ENCODE peak calls at places on chromosomes 1 and 21, in seven cellular contexts. R, J, H, V, X, F and Z are unnamed samples.
A peak's percentile ranks its signal among the peaks of the same experiment; 100 is the strongest.

GRCh38 chr1:87473203-87473661 is 144.6 kb downstream of the LMO4 start:
- DNase-seq in R (no peak), J (peak; percentile 17), H (no peak), V (no peak), X (no peak), F (no peak), Z (no peak)

GRCh38 chr1:206029484-206029883 is 5.8 kb upstream of the CTSE start:
- DNase-seq in R (no peak), J (no peak), H (no peak), V (no peak), X (peak; percentile 20), F (no peak), Z (no peak)

GRCh38 chr1:223628233-223628632 is 37.3 kb downstream of the CAPN8 start:
- DNase-seq in R (peak; percentile 54), J (no peak), H (peak; percentile 65), V (no peak), X (peak; percentile 76), F (peak; percentile 82), Z (no peak)

GRCh38 chr1:111801071-111801850 is 45.6 kb downstream of the DDX20 start:
- DNase-seq in R (no peak), J (no peak), H (peak; percentile 29), V (no peak), X (no peak), F (peak; percentile 35), Z (no peak)

GRCh38 chr1:52659851-52660596 is 27.1 kb downstream of the SHISAL2A start:
- DNase-seq in R (no peak), J (no peak), H (no peak), V (no peak), X (no peak), F (no peak), Z (no peak)

GRCh38 chr1:228513244-228513900 is 26.2 kb downstream of the RNF187 start:
- DNase-seq in R (no peak), J (no peak), H (no peak), V (no peak), X (no peak), F (peak; percentile 98), Z (no peak)

GRCh38 chr21:45417256-45417950 is 12.4 kb downstream of the COL18A1 start:
- DNase-seq in R (no peak), J (no peak), H (no peak), V (no peak), X (no peak), F (no peak), Z (no peak)

GRCh38 chr1:230831706-230832105 is 36.6 kb downstream of the C1orf198 start:
- DNase-seq in R (no peak), J (no peak), H (no peak), V (no peak), X (no peak), F (no peak), Z (no peak)

GRCh38 chr1:247111636-247112478 is 7.7 kb upstream of the ZNF669 start:
- DNase-seq in R (no peak), J (peak; percentile 22), H (peak; percentile 93), V (no peak), X (peak; percentile 68), F (peak; percentile 84), Z (no peak)

GRCh38 chr21:45787371-45787770 is 143.8 kb downstream of the PCBP3 start:
- DNase-seq in R (no peak), J (no peak), H (no peak), V (no peak), X (no peak), F (no peak), Z (no peak)

DNA sequence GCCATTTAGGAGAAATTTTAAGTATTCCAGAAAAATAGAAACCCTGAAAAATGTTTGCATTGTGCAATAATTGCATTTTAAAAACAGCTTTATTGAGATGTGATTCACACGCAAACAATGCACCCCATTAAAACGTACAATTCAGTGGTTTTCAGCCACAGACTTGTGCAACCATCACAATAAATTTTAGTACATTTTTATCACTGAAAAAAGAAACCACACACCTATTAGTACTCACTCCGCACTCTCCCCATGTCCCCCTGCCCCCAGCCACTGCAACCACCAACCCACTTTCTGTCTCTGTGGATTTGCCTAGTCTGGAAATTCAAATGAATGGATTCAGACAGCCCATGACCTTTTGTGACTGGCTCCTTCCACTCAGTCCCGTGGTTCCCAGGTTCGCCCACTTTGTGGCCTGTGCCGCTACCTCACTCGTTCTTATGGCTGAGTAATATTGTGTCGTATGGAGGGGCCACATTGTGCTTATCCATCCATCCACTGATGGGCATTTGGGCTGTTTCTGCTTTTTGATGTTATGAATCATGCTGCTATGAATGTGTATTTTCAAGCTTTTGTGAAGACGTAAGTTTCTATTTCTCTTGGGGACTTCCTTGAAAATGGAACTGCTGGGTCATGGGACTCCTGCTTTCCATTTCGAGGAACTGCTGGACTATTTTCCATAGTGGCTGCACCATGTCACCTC is 147.7 kb upstream of the ARHGEF16 start:
- DNase-seq in R (no peak), J (no peak), H (no peak), V (no peak), X (no peak), F (no peak), Z (no peak)
- H3K9ac ChIP-seq in R (no peak overlapping the region), J (no peak overlapping the region), H (no peak overlapping the region), V (no peak overlapping the region), X (no peak overlapping the region), F (no peak overlapping the region), Z (no peak overlapping the region)

DNA sequence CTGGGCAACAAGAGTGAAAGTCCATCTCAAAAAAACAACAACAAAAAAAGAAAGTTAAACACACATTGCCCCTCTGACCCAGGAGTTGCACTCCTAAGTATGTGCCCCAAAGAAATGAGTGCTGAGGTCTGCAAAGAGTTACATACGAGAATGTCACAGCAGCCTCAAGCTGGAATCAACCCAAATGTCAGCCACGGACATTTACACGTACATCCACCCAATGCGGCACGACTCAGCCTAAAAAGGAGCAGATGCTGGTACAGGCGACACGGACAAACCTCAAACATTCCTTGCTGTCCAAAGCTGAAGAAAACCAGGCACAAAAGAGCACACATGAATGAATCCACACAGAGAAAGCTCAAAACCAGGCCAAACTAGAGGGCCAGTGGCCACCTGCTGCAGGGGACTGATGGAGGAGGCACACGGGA is 46.8 kb upstream of the ECE1 start:
- DNase-seq in R (no peak), J (no peak), H (no peak), V (no peak), X (no peak), F (no peak), Z (no peak)
- TF ChIP-seq POLR2AphosphoS5 in R (no peak), J (no peak), H (peak; percentile 16), V (no peak), X (no peak), F (no peak), Z (no peak)

DNA sequence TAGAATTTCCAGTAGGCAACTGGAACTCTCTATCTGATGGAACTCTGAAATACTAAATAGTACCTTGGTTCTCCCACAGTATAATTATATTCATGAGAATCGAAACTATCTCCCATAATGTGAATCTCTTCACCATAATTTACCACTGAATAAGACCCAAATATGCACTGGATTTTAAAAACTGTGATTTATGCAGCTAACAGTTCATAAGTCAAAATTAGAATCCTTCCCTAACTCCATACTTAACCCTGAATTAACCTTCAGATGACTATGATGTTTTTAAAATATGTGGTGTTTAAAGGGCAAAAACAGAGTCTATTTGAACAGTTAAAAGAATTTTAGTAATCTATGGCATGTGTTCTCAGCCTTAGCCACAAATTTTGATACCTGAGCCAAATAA is 22.9 kb upstream of the SLC44A3 start:
- DNase-seq in R (no peak), J (no peak), H (no peak), V (no peak), X (no peak), F (no peak), Z (no peak)
- H3K9ac ChIP-seq in R (no peak overlapping the region), J (no peak overlapping the region), H (no peak overlapping the region), V (no peak overlapping the region), X (no peak overlapping the region), F (no peak overlapping the region), Z (no peak overlapping the region)

GRCh38 chr21:22351076-22351475 is 1352.9 kb downstream of the NCAM2 start:
- DNase-seq in R (no peak), J (no peak), H (no peak), V (no peak), X (no peak), F (no peak), Z (no peak)
- TF ChIP-seq POLR2AphosphoS5 in R (no peak), J (no peak), H (no peak), V (no peak), X (no peak), F (no peak), Z (no peak)

GRCh38 chr1:5756434-5757176 is 235.6 kb downstream of the NPHP4 start:
- DNase-seq in R (no peak), J (no peak), H (no peak), V (no peak), X (peak; percentile 34), F (no peak), Z (no peak)

GRCh38 chr1:5757177-5757820 is 234.9 kb downstream of the NPHP4 start:
- DNase-seq in R (no peak), J (no peak), H (no peak), V (no peak), X (no peak), F (no peak), Z (no peak)

GRCh38 chr1:5758859-5759578 is 233.2 kb downstream of the NPHP4 start:
- DNase-seq in R (no peak), J (no peak), H (no peak), V (no peak), X (no peak), F (no peak), Z (no peak)

GRCh38 chr1:5755552-5756125 is 236.6 kb downstream of the NPHP4 start:
- DNase-seq in R (no peak), J (no peak), H (no peak), V (no peak), X (peak; percentile 42), F (no peak), Z (no peak)

GRCh38 chr1:5758000-5758858 is 234.0 kb downstream of the NPHP4 start:
- DNase-seq in R (no peak), J (no peak), H (no peak), V (no peak), X (no peak), F (no peak), Z (no peak)
- H3K9ac ChIP-seq in R (no peak overlapping the region), J (no peak overlapping the region), H (no peak overlapping the region), V (no peak overlapping the region), X (no peak overlapping the region), F (no peak overlapping the region), Z (no peak overlapping the region)